ENCODE peak calls at places on chromosomes 16 and 17, in six cellular contexts. M is left ventricle myocardium inferior, G is esophagus muscularis mucosa, J is ovary, I is A673, S is right cardiac atrium. O is an unnamed sample.
A peak's percentile ranks its signal among the peaks of the same experiment; 100 is the strongest.

GRCh38 chr16:3020247-3020603 is at the start of gene TNFRSF12A:
- DNase-seq in G (peak; percentile 93), J (peak; percentile 64), M (peak; percentile 83), S (peak; percentile 92), I (peak; percentile 89), O (peak; percentile 94)

GRCh38 chr17:17156107-17156506 is 50.0 kb downstream of the PLD6 start:
- DNase-seq in I (no peak), S (no peak), G (no peak), M (no peak), J (no peak), O (no peak)

GRCh38 chr17:30717290-30718098 is 107.0 kb downstream of the CRLF3 start:
- DNase-seq in G (no peak), I (no peak), M (peak; percentile 6), J (no peak), S (no peak), O (peak; percentile 16)

GRCh38 chr17:4881761-4882555 is 17.4 kb upstream of the C17orf107 start:
- DNase-seq in M (peak; percentile 58), G (no peak), I (peak; percentile 68), S (peak; percentile 74), J (peak; percentile 67), O (no peak)

GRCh38 chr16:10558746-10559641 is 21.4 kb downstream of the EMP2 start:
- DNase-seq in G (no peak), M (peak; percentile 77), S (peak; percentile 93), I (no peak), J (peak; percentile 72), O (peak; percentile 93)

GRCh38 chr17:70288540-70289290 is 119.4 kb downstream of the KCNJ2 start:
- DNase-seq in M (no peak), I (no peak), G (no peak), J (no peak), S (no peak), O (no peak)

GRCh38 chr16:11004351-11004750 is 60.0 kb downstream of the CLEC16A start:
- DNase-seq in J (no peak), G (no peak), S (no peak), I (no peak), M (no peak), O (no peak)

GRCh38 chr17:49565948-49566491 is 9.7 kb upstream of the NXPH3 start:
- DNase-seq in J (peak; percentile 93), G (peak; percentile 96), M (peak; percentile 74), I (no peak), S (peak; percentile 84), O (peak; percentile 89)

GRCh38 chr17:74113326-74113725 is 90.2 kb upstream of the RPL38 start:
- DNase-seq in M (no peak), J (no peak), G (no peak), S (no peak), I (no peak), O (no peak)

GRCh38 chr17:42531455-42532354 is 4.3 kb upstream of the NAGLU start:
- DNase-seq in M (peak; percentile 72), S (peak; percentile 89), I (no peak), G (no peak), J (no peak), O (peak; percentile 78)

GRCh38 chr16:17518441-17518840 is 47.7 kb upstream of the XYLT1 start:
- DNase-seq in S (no peak), G (no peak), M (no peak), I (no peak), J (no peak), O (no peak)

GRCh38 chr17:79970576-79971068 is 65.0 kb downstream of the TBC1D16 start:
- DNase-seq in M (peak; percentile 15), J (no peak), G (no peak), I (peak; percentile 79), S (peak; percentile 7), O (no peak)

GRCh38 chr17:73042809-73043685 is 49.4 kb downstream of the SLC39A11 start:
- DNase-seq in M (no peak), S (no peak), G (no peak), I (no peak), J (no peak), O (no peak)

GRCh38 chr17:38912221-38912813 is 13.1 kb upstream of the LASP1NB start:
- DNase-seq in I (no peak), G (no peak), S (peak; percentile 85), J (peak; percentile 90), M (peak; percentile 80), O (peak; percentile 48)

DNA sequence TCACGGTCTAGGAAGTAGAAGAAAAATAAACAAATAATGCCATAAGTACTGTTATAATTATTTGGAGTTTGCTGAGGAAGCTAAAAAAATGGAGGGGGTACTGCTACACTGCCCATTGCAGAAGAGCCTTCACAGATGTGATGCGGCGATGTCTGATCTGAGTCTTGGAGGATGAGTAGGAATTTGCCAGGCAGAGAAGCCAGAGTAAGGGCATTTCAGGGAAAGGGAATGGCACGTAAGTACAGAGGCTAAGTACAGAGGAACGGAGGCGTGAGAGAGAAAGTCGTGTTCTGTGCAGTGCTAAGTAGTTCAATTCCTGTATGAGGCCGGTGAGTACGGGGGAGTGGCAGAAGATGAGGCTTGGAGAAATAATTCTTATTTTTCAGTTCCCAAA is 741 bp upstream of the GRB2 start:
- DNase-seq in J (no peak), M (no peak), S (no peak), I (no peak), G (no peak), O (no peak)
- H3K27ac ChIP-seq in J (no peak overlapping the region), M (peak overlapping the region; percentile 97), S (no peak overlapping the region), I (peak overlapping the region; percentile 90), G (peak overlapping the region; percentile 98), O (no peak overlapping the region)

GRCh38 chr16:12210258-12210880 is 233.8 kb downstream of the SNX29 start:
- DNase-seq in G (no peak), J (no peak), S (no peak), M (no peak), I (no peak), O (no peak)

GRCh38 chr16:12213180-12213579 is 236.6 kb downstream of the SNX29 start:
- DNase-seq in I (no peak), S (no peak), G (no peak), J (no peak), M (no peak), O (no peak)

GRCh38 chr16:12211870-12212690 is 235.5 kb downstream of the SNX29 start:
- DNase-seq in G (no peak), S (no peak), M (no peak), J (no peak), I (no peak), O (no peak)

GRCh38 chr16:12208341-12209035 is 232.0 kb downstream of the SNX29 start:
- DNase-seq in G (no peak), M (no peak), J (no peak), I (no peak), S (no peak), O (no peak)

DNA sequence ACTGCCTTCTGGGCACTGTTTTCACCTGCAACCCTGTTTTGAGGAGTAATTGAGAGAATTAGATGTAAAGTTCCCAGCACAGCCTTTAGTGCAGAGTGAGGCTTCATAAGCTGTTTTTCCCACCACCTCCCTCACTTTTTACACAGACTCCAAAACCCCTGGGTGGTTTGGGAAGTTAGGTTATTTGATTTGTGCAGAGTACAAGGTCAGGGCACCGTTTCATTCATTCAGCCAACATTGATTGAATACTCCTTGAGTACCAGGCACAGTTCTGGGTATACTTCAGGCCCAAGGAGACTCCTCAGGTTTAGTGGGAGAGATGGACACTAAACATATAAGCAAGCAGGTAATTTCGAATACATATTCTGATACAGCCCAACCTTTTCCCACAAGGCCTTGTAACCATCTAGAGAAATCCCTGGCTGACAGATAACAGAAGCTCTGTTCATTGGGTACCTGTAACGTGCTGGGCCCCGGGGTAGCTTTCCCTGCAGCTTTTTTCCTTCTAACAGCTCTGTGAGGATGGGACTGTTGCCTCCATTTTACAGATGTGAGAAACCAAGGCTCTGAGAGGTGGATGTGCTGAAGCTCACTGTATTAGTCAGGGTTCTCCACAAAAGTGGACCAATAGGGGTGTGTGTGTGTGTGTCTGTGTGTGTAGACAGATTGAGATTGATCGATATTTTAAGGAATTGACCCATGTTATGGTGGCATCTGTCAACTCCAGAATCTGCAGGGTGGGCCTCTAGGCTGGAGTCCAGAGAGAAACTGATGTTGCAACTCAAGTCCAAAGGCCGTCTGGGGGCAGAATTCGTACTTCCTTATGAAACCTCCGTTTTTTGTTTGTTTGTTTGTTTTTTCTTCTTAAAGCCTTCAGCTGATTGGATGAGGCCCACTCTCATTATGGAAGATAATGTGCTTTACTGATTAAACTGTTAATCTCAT is 234.7 kb downstream of the SNX29 start:
- DNase-seq in S (no peak), G (no peak), I (no peak), J (no peak), M (no peak), O (no peak)
- H3K27ac ChIP-seq in S (no peak overlapping the region), G (no peak overlapping the region), I (no peak overlapping the region), J (no peak overlapping the region), M (no peak overlapping the region), O (no peak overlapping the region)

GRCh38 chr17:39951924-39952664 is 10.7 kb upstream of the GSDMA start:
- DNase-seq in J (peak; percentile 40), G (no peak), I (no peak), M (no peak), S (peak; percentile 63), O (no peak)
- H3K27ac ChIP-seq in J (no peak overlapping the region), G (peak overlapping the region; percentile 60), I (no peak overlapping the region), M (peak overlapping the region; percentile 71), S (no peak overlapping the region), O (no peak overlapping the region)

DNA sequence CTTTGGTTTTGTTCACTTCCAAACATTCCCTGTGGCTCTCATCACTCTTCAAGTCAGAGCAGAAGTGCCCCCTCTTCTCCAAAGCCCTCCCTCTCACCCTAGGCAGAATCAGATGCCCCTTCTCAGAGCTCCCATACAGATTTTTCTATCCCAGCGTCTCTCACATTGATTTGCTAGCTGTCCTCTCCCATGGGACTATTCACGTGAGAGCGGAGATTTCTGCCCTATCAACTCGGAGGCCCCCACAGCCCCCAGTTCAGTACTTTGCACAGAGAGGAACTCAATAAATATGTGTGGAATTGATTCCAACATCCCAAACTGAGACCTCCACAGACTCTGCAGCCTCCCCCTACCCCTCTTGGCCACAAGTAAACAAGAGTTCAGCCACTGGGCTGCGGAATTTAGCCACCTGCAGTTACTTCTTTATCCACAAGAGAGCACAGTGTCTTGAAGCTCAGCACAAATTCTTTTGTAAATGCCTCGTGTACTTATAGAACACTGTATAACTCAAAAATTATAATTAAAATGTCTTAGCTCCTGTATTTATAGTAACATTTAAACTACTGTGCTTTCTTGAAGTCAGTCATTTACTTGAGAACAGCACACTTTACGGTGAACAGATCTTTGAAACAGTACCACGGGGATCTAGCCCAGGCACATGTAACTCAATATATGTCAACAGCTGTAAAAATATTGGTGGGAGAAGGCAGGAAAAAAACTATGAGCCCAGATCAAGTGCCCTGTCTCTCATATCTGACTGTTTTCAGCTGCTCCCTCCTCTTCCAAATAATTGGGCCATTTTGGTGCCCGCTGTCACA is 182.9 kb downstream of the C16orf78 start:
- DNase-seq in S (no peak), M (no peak), I (peak; percentile 66), G (no peak), J (no peak), O (no peak)
- H3K27ac ChIP-seq in S (no peak overlapping the region), M (no peak overlapping the region), I (peak overlapping the region; percentile 74), G (no peak overlapping the region), J (no peak overlapping the region), O (no peak overlapping the region)

DNA sequence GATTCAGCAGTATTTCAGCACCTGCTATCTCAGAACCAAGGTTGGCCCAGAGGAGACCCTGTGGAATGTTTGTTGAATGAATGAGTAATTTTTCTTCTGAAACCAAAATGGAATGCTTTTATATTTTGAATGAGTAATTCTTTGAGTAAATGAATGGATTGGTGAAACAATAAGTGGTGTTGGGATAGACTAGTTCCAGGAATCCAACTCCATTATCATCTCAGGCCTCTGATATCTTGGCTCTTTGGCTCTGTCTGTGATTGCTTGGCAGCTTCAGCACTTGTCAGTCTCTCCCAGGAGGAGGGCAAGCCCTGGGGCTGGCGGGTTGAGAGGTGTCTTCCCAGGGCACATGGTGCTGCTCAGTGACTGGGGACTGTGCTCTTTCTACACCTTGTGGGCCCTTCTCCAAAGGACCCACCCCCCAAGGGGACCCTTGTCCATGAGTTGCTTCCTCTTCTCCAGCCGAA is 284.4 kb upstream of the FOXF1 start:
- DNase-seq in S (no peak), J (no peak), M (no peak), G (no peak), I (no peak), O (no peak)
- H3K27ac ChIP-seq in S (no peak overlapping the region), J (no peak overlapping the region), M (no peak overlapping the region), G (no peak overlapping the region), I (no peak overlapping the region), O (no peak overlapping the region)

GRCh38 chr17:19664136-19664820 is 15.7 kb downstream of the ALDH3A2 start:
- DNase-seq in G (peak; percentile 24), S (no peak), I (no peak), M (peak; percentile 53), J (no peak), O (no peak)
- H3K27ac ChIP-seq in G (no peak overlapping the region), S (no peak overlapping the region), I (no peak overlapping the region), M (peak overlapping the region; percentile 38), J (no peak overlapping the region), O (no peak overlapping the region)

O was measured in aorta.